ENCODE peak calls at places on chromosome 17, in eight cellular contexts. H is tibial artery; R is ascending aorta; W is CD8-positive, alpha-beta T cell; M is uterus; A is kidney; I is neural progenitor cell; F is esophagus muscularis mucosa. T is an unnamed sample.

GRCh38 chr17:47807421-47807820 is 14.2 kb downstream of the OSBPL7 start:
- DNase-seq in F (no peak), R (no peak), H (no peak), M (no peak), I (no peak), W (no peak), A (no peak), T (no peak)

GRCh38 chr17:45430738-45431530 is 1.7 kb downstream of the ARHGAP27 start:
- DNase-seq in F (no peak), A (peak), R (no peak), W (no peak), M (no peak), H (no peak), I (peak), T (no peak)

GRCh38 chr17:70332811-70333210 is 163.5 kb downstream of the KCNJ2 start:
- DNase-seq in H (no peak), W (no peak), I (no peak), M (no peak), F (no peak), A (no peak), R (no peak), T (no peak)

GRCh38 chr17:74552037-74552436 is 6.1 kb upstream of the CD300C start:
- DNase-seq in A (no peak), F (no peak), W (no peak), R (no peak), I (no peak), M (no peak), H (no peak), T (peak)

GRCh38 chr17:43021739-43022512 is at the start of gene VAT1:
- DNase-seq in A (peak), W (peak), M (peak), H (peak), I (peak), R (no peak), F (no peak), T (no peak)

GRCh38 chr17:43988301-43988700 is 16.1 kb upstream of the NAGS start:
- DNase-seq in I (no peak), A (peak), W (no peak), M (no peak), F (no peak), H (no peak), R (no peak), T (no peak)

GRCh38 chr17:41548844-41549595 is 20.9 kb upstream of the KRT19 start:
- DNase-seq in H (peak), F (peak), W (peak), M (peak), R (peak), A (peak), I (peak), T (peak)

GRCh38 chr17:12898110-12898509 is 108.8 kb downstream of the ARHGAP44 start:
- DNase-seq in H (no peak), F (no peak), W (no peak), M (no peak), I (no peak), R (no peak), A (no peak), T (no peak)

GRCh38 chr17:59093702-59094231 is 12.9 kb downstream of the TRIM37 start:
- DNase-seq in M (peak), H (peak), R (no peak), I (no peak), A (no peak), F (no peak), W (no peak), T (no peak)

GRCh38 chr17:28853295-28853694 is 1.5 kb upstream of the ERAL1 start:
- DNase-seq in W (no peak), I (no peak), R (no peak), F (no peak), H (no peak), A (no peak), M (no peak), T (no peak)

GRCh38 chr17:2695961-2696760 is 15.4 kb downstream of the CLUH start:
- DNase-seq in I (no peak), R (peak), F (no peak), H (peak), W (no peak), M (no peak), A (peak), T (peak)

GRCh38 chr17:17770371-17771059 is 66.3 kb downstream of the SREBF1 start:
- DNase-seq in R (no peak), H (no peak), M (no peak), W (no peak), F (no peak), I (no peak), A (peak), T (no peak)

GRCh38 chr17:40283662-40284061 is 4.0 kb upstream of the CDC6 start:
- DNase-seq in R (no peak), I (no peak), W (no peak), H (no peak), F (no peak), A (no peak), M (no peak), T (no peak)

GRCh38 chr17:71188811-71189492 is 931.9 kb upstream of the SOX9 start:
- DNase-seq in M (no peak), A (no peak), W (no peak), H (no peak), R (no peak), F (no peak), I (no peak), T (no peak)

GRCh38 chr17:63960430-63960829 is 12.3 kb downstream of the SCN4A start:
- DNase-seq in M (no peak), H (no peak), A (no peak), I (peak), F (no peak), W (no peak), R (no peak), T (no peak)

GRCh38 chr17:41771389-41772206 is 14.9 kb downstream of the JUP start:
- DNase-seq in R (no peak), W (no peak), M (no peak), I (no peak), H (no peak), A (peak), F (no peak), T (no peak)

GRCh38 chr17:17816240-17816814 is 20.5 kb downstream of the SREBF1 start:
- DNase-seq in F (no peak), I (no peak), H (no peak), R (no peak), A (no peak), W (no peak), M (no peak), T (no peak)

GRCh38 chr17:3993493-3994220 is 29.4 kb upstream of the ATP2A3 start:
- DNase-seq in M (no peak), W (no peak), R (no peak), A (no peak), H (peak), I (no peak), F (no peak), T (peak)

GRCh38 chr17:13597723-13598347 is 3.9 kb downstream of the HS3ST3A1 start:
- DNase-seq in F (no peak), I (peak), A (no peak), W (peak), M (no peak), H (no peak), R (no peak), T (no peak)

GRCh38 chr17:41530062-41531048 is 2.2 kb upstream of the KRT19 start:
- DNase-seq in A (peak), F (no peak), R (no peak), W (no peak), M (peak), H (no peak), I (no peak), T (no peak)

GRCh38 chr17:43917348-43918025 is 10.2 kb upstream of the MPP2 start:
- DNase-seq in F (no peak), I (peak), M (peak), A (no peak), W (peak), R (no peak), H (no peak), T (no peak)

GRCh38 chr17:34798581-34798980 is 162.7 kb downstream of the CCT6B start:
- DNase-seq in A (no peak), F (no peak), M (no peak), H (no peak), W (no peak), I (peak), R (no peak), T (no peak)

GRCh38 chr17:45747907-45748306 is 36.2 kb upstream of the CRHR1 start:
- DNase-seq in I (no peak), F (no peak), M (no peak), H (no peak), R (no peak), W (no peak), A (peak), T (no peak)

GRCh38 chr17:21124096-21124495 is 2.7 kb upstream of the DHRS7B start:
- DNase-seq in F (no peak), A (no peak), W (no peak), R (no peak), M (no peak), H (no peak), I (no peak), T (no peak)

GRCh38 chr17:80063815-80064585 is 27.6 kb downstream of the CCDC40 start:
- DNase-seq in W (no peak), I (no peak), H (peak), M (peak), F (no peak), R (peak), A (peak), T (no peak)

GRCh38 chr17:34562387-34562786 is 17.0 kb upstream of the TMEM132E start:
- DNase-seq in H (no peak), A (no peak), I (peak), M (no peak), R (no peak), F (no peak), W (no peak), T (no peak)

GRCh38 chr17:38584350-38584925 is 21.3 kb downstream of the SRCIN1 start:
- DNase-seq in R (no peak), M (peak), F (no peak), H (peak), I (peak), W (peak), A (peak), T (no peak)

GRCh38 chr17:38585056-38585804 is 20.5 kb downstream of the SRCIN1 start:
- DNase-seq in A (peak), H (no peak), M (no peak), W (no peak), F (no peak), I (peak), R (no peak), T (no peak)

GRCh38 chr17:38583833-38584349 is 21.9 kb downstream of the SRCIN1 start:
- DNase-seq in M (no peak), R (no peak), I (peak), F (no peak), W (no peak), H (no peak), A (no peak), T (no peak)

GRCh38 chr17:38582069-38582468 is 23.7 kb downstream of the SRCIN1 start:
- DNase-seq in M (no peak), F (no peak), I (no peak), W (no peak), A (no peak), R (no peak), H (no peak), T (no peak)

DNA sequence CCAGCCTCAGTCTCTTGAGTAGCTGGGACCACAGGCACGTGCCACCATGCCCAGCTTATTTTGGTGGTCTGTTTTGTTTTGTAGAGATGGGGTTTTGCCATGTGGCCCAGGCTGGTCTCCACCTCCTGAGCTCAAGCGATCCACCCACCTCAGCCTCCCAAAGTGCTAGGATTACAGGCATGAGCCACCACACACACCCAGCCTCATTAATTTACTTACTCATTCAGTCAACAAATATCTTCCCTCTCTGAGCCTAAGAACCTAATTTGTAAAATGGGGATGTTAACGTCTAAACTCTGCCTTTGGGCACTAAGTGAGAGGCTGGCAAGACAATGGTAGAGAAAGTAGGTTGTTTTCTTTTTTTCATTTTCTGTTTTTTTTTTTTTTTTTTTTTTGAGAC is 22.6 kb downstream of the SRCIN1 start:
- DNase-seq in W (no peak), M (no peak), A (no peak), I (no peak), R (no peak), F (no peak), H (no peak), T (no peak)
- TF ChIP-seq CTCF in W (no peak), M (no peak), A (no peak), I (no peak), R (no peak), F (no peak), H (no peak), T (no peak)

GRCh38 chr17:81487487-81488275 is 24.9 kb downstream of the ACTG1 start:
- DNase-seq in H (peak), A (peak), W (peak), M (peak), R (no peak), F (no peak), I (peak), T (no peak)
- H3K27ac ChIP-seq in H (peak), A (no peak), W (peak), M (peak), R (peak), F (peak), I (no peak), T (peak)

GRCh38 chr17:51371732-51372151 is 111.4 kb downstream of the UTP18 start:
- DNase-seq in W (peak), A (no peak), F (no peak), H (peak), M (no peak), I (peak), R (no peak), T (no peak)
- H3K4me3 ChIP-seq in W (no peak), A (no peak), F (no peak), H (no peak), M (no peak), I (no peak), R (no peak), T (no peak)

GRCh38 chr17:67559381-67559966 is 158.3 kb upstream of the NOL11 start:
- DNase-seq in M (no peak), F (no peak), I (no peak), A (no peak), R (no peak), W (no peak), H (no peak), T (peak)
- TF ChIP-seq CTCF in M (no peak), F (peak), I (peak), A (peak), R (no peak), W (no peak), H (no peak), T (no peak)

GRCh38 chr17:18995220-18995619 is 9.3 kb downstream of the FAM83G start:
- DNase-seq in H (no peak), R (no peak), A (no peak), M (no peak), F (no peak), W (no peak), I (no peak), T (no peak)

GRCh38 chr17:18997650-18998196 is 6.8 kb downstream of the FAM83G start:
- DNase-seq in M (no peak), I (no peak), F (no peak), H (no peak), R (no peak), A (no peak), W (no peak), T (no peak)

GRCh38 chr17:18993876-18994275 is 10.7 kb downstream of the FAM83G start:
- DNase-seq in A (no peak), R (no peak), I (no peak), W (no peak), H (no peak), M (no peak), F (no peak), T (no peak)

GRCh38 chr17:18994626-18995025 is 9.9 kb downstream of the FAM83G start:
- DNase-seq in A (no peak), R (no peak), W (no peak), F (no peak), I (no peak), H (no peak), M (no peak), T (no peak)

DNA sequence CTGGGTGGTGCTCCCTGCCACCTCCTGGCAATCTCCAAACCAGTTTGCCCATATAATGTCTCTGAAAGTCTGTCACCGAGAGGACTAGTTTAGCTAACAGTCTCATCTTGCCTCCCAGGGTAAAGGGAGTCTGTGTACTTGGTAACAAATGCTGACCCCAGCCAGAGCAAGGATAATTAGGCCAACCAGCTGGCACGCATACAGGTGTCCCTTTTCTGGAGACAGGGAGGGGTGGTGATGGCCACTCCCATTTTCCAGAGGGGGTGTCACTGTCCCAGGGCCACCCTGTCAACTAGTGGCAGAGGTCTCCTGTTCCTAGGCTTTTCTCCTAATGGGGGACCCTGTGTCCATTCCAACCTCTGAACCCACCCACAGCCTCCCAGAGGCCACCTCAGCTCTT is 8.1 kb downstream of the FAM83G start:
- DNase-seq in H (no peak), I (no peak), W (no peak), M (no peak), A (no peak), R (no peak), F (no peak), T (no peak)
- H3K27ac ChIP-seq in H (no peak), I (no peak), W (no peak), M (no peak), A (no peak), R (no peak), F (no peak), T (no peak)

GRCh38 chr17:61398721-61399130 is 917 bp upstream of the TBX2 start:
- DNase-seq in R (no peak), W (no peak), A (peak), H (no peak), F (no peak), M (no peak), I (peak), T (no peak)
- H3K4me3 ChIP-seq in R (peak), W (no peak), A (peak), H (peak), F (peak), M (peak), I (peak), T (peak)

DNA sequence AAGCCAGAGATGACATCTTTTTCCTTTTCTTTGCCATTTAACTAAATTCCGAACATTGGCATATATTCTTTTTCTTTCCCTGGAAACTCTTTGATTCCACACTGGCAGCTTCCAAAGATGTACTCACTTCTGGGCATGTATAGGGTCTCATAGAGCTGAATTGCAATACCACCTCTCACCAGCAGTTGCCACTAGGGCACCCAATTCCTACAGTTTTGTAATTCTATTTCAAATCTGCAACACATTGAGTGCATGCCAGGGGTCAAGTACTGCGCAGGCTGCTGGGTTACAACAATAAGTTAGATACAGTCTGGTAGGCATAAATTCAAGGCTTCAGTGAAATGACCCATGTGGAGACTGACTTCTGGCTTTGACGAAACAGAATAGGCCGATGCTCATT is 208.8 kb upstream of the NLRP1 start:
- DNase-seq in W (no peak), M (no peak), H (no peak), A (no peak), I (no peak), F (no peak), R (no peak), T (no peak)
- TF ChIP-seq CTCF in W (no peak), M (no peak), H (no peak), A (no peak), I (peak), F (no peak), R (no peak), T (no peak)

GRCh38 chr17:75693500-75694481 is 26.7 kb downstream of the SAP30BP start:
- DNase-seq in I (peak), R (peak), A (peak), F (peak), H (peak), W (no peak), M (peak), T (peak)

GRCh38 chr17:75695141-75695829 is 26.0 kb upstream of the ITGB4 start:
- DNase-seq in A (no peak), R (no peak), F (no peak), W (no peak), I (no peak), H (no peak), M (no peak), T (no peak)

GRCh38 chr17:75697651-75698291 is 23.5 kb upstream of the ITGB4 start:
- DNase-seq in H (no peak), I (no peak), A (peak), F (no peak), R (no peak), M (no peak), W (no peak), T (no peak)

GRCh38 chr17:75694536-75694935 is 26.7 kb upstream of the ITGB4 start:
- DNase-seq in M (no peak), A (peak), F (no peak), H (no peak), I (no peak), W (no peak), R (no peak), T (no peak)

DNA sequence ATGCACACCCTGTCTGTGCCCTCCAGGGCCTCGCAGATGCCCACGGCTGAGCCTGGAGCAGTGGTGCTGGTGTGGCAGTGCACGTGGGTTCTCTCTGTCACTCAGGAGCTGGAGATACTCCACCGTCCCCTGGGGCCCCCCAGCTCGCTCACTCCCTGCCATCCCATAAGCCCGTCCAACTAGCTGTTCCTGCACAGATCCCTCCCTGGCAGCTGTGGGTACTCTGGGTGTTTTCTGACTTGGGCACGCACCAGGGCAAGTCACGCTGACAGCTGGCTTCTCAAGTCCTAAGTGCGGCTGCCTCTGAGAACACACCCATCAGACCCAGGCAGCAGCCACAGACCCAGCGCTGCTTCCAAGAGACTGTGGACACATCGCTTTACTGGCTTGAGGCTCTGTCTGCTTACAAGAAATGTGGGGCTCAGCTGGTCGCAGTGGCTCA is 25.4 kb upstream of the ITGB4 start:
- DNase-seq in F (no peak), M (no peak), R (no peak), A (peak), I (no peak), H (no peak), W (no peak), T (no peak)
- H3K27ac ChIP-seq in F (peak), M (no peak), R (no peak), A (no peak), I (no peak), H (peak), W (no peak), T (no peak)